ENCODE peak calls at places on chromosomes 6 and 20, in eight cellular contexts. G is A549, U is K562, C is HCT116, B is HepG2, A is GM23338, X is SK-N-SH, Q is GM12878. T is an unnamed sample. For H3K4me1, the result is how much of the 10 kb centered on the place peaks cover.

GRCh38 chr20:3121271-3121911 is 36.9 kb upstream of the AVP start:
- DNase-seq in G (no peak), U (no peak), C (no peak), B (no peak), A (no peak), X (no peak), Q (no peak), T (no peak)

GRCh38 chr6:5667737-5668136 is 339.0 kb downstream of the NRN1 start:
- DNase-seq in G (no peak), U (no peak), C (no peak), B (no peak), A (no peak), X (no peak), Q (no peak), T (no peak)

GRCh38 chr6:167572841-167573271 is 248.0 kb downstream of the TTLL2 start:
- DNase-seq in G (no peak), U (no peak), C (no peak), B (no peak), A (no peak), X (no peak), Q (no peak), T (no peak)

GRCh38 chr20:21719592-21720214 is 14.2 kb downstream of the PAX1 start:
- DNase-seq in G (peak), U (peak), C (peak), B (peak), A (peak), X (peak), Q (peak), T (peak)

GRCh38 chr6:114541794-114542193 is 199.0 kb upstream of the HS3ST5 start:
- DNase-seq in G (no peak), U (no peak), C (no peak), B (no peak), A (no peak), X (no peak), Q (no peak), T (no peak)

GRCh38 chr6:20211941-20212391 is 303 bp downstream of the MBOAT1 start:
- DNase-seq in G (peak), U (peak), C (no peak), B (no peak), A (peak), X (no peak), Q (no peak), T (no peak)

GRCh38 chr6:14540276-14540675 is 422.7 kb downstream of the CD83 start:
- DNase-seq in G (no peak), U (no peak), C (no peak), B (no peak), A (no peak), X (no peak), Q (no peak), T (no peak)

GRCh38 chr6:36912583-36912982 is 26.8 kb downstream of the C6orf89 start:
- DNase-seq in G (no peak), U (no peak), C (no peak), B (no peak), A (no peak), X (no peak), Q (peak), T (peak)

GRCh38 chr6:52595000-52595795 is 18.3 kb upstream of the TRAM2 start:
- DNase-seq in G (no peak), U (no peak), C (no peak), B (peak), A (peak), X (peak), Q (peak), T (no peak)

GRCh38 chr6:147063469-147064031 is 140.7 kb upstream of the STXBP5 start:
- DNase-seq in G (peak), U (no peak), C (peak), B (peak), A (no peak), X (no peak), Q (no peak), T (no peak)

GRCh38 chr6:15317934-15318902 is 72.3 kb downstream of the JARID2 start:
- DNase-seq in G (no peak), U (no peak), C (no peak), B (peak), A (no peak), X (no peak), Q (no peak), T (no peak)

GRCh38 chr6:20377623-20378265 is 23.9 kb upstream of the E2F3 start:
- DNase-seq in G (no peak), U (no peak), C (no peak), B (no peak), A (no peak), X (no peak), Q (no peak), T (no peak)

GRCh38 chr6:22068561-22069346 is 228.1 kb downstream of the PRL start:
- DNase-seq in G (no peak), U (no peak), C (no peak), B (no peak), A (no peak), X (no peak), Q (peak), T (no peak)

GRCh38 chr6:81785340-81785739 is 32.9 kb upstream of the TENT5A start:
- DNase-seq in G (no peak), U (no peak), C (no peak), B (no peak), A (no peak), X (no peak), Q (no peak), T (no peak)

GRCh38 chr6:113184291-113184690 is 672.9 kb upstream of the MARCKS start:
- DNase-seq in G (peak), U (no peak), C (no peak), B (no peak), A (no peak), X (no peak), Q (no peak), T (no peak)

GRCh38 chr20:43949741-43950618 is 35.3 kb downstream of the TOX2 start:
- DNase-seq in G (no peak), U (peak), C (no peak), B (no peak), A (no peak), X (peak), Q (peak), T (no peak)

GRCh38 chr6:1574895-1575212 is 34.9 kb upstream of the FOXC1 start:
- DNase-seq in G (no peak), U (no peak), C (no peak), B (no peak), A (peak), X (no peak), Q (no peak), T (no peak)

GRCh38 chr6:87558446-87558845 is 31.3 kb downstream of the RARS2 start:
- DNase-seq in G (no peak), U (no peak), C (no peak), B (no peak), A (no peak), X (no peak), Q (no peak), T (no peak)

GRCh38 chr20:62369508-62370114 is 2.5 kb upstream of the LAMA5 start:
- DNase-seq in G (peak), U (no peak), C (no peak), B (no peak), A (no peak), X (no peak), Q (no peak), T (no peak)

GRCh38 chr6:111564482-111564945 is 41.2 kb downstream of the TRAF3IP2 start:
- DNase-seq in G (no peak), U (no peak), C (no peak), B (no peak), A (no peak), X (no peak), Q (no peak), T (no peak)

GRCh38 chr6:33720998-33721397 is 9.5 kb upstream of the UQCC2 start:
- DNase-seq in G (no peak), U (no peak), C (no peak), B (no peak), A (no peak), X (no peak), Q (no peak), T (no peak)

GRCh38 chr6:11241793-11242201 is 9.3 kb upstream of the NEDD9 start:
- DNase-seq in G (no peak), U (peak), C (no peak), B (peak), A (peak), X (no peak), Q (no peak), T (no peak)

GRCh38 chr6:92559002-92559401 is 860.4 kb downstream of the EPHA7 start:
- DNase-seq in G (no peak), U (no peak), C (no peak), B (no peak), A (no peak), X (no peak), Q (no peak), T (no peak)

GRCh38 chr20:59145926-59146800 is 17.5 kb upstream of the ZNF831 start:
- DNase-seq in G (no peak), U (no peak), C (no peak), B (no peak), A (no peak), X (no peak), Q (no peak), T (no peak)

GRCh38 chr20:4297141-4297826 is 281.9 kb upstream of the RNF24 start:
- DNase-seq in G (no peak), U (no peak), C (no peak), B (peak), A (peak), X (no peak), Q (no peak), T (no peak)

GRCh38 chr6:84346372-84346771 is 118.9 kb upstream of the CEP162 start:
- DNase-seq in G (no peak), U (no peak), C (no peak), B (no peak), A (peak), X (peak), Q (no peak), T (no peak)

GRCh38 chr6:4889701-4890100 is 113.5 kb downstream of the CDYL start:
- DNase-seq in G (no peak), U (no peak), C (no peak), B (no peak), A (no peak), X (no peak), Q (no peak), T (no peak)

GRCh38 chr20:54733687-54734086 is 258.3 kb downstream of the DOK5 start:
- DNase-seq in G (no peak), U (no peak), C (no peak), B (no peak), A (no peak), X (no peak), Q (no peak), T (no peak)

GRCh38 chr20:25000268-25000801 is 7.8 kb upstream of the APMAP start:
- DNase-seq in G (peak), U (no peak), C (no peak), B (no peak), A (no peak), X (no peak), Q (no peak), T (no peak)

GRCh38 chr6:16355699-16356481 is 117.5 kb downstream of the GMPR start:
- DNase-seq in G (peak), U (no peak), C (no peak), B (no peak), A (peak), X (no peak), Q (no peak), T (no peak)

GRCh38 chr20:35111141-35111888 is 18.7 kb upstream of the TRPC4AP start:
- DNase-seq in G (no peak), U (no peak), C (no peak), B (no peak), A (no peak), X (no peak), Q (no peak), T (no peak)

GRCh38 chr20:61661025-61661424 is 404.7 kb downstream of the TAF4 start:
- DNase-seq in G (no peak), U (no peak), C (no peak), B (no peak), A (no peak), X (no peak), Q (no peak), T (no peak)

DNA sequence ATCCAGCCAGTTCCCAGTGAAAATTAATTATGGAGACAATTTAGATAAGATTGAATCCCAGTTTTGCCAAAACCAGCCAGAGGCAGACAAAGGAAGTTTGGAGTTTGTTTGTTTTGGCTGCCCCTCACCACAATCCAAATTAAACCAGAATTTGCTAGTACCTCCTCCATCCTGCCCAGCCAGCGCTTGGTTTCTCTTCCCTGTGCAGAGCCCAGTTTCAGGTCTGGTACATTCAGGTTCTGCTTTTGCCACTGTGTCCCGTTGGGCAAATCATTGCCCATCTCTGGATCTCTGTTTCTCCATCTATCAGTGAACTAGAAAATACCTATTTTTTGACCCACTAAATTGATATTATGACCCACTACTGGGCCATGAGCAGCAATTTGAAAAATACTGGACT is 26.4 kb downstream of the FOXP4 start:
- DNase-seq in G (no peak), U (no peak), C (no peak), B (no peak), A (no peak), X (no peak), Q (no peak), T (no peak)
- H3K4me1 ChIP-seq in G (under half), U (under half), C (under half), B (half or more), A (half or more), X (under half), Q (under half), T (under half)

GRCh38 chr20:50312002-50312681 is 121.5 kb downstream of the CEBPB start:
- DNase-seq in G (no peak), U (no peak), C (no peak), B (no peak), A (no peak), X (no peak), Q (no peak), T (no peak)

GRCh38 chr20:50312682-50313187 is 122.1 kb downstream of the CEBPB start:
- DNase-seq in G (peak), U (no peak), C (no peak), B (no peak), A (no peak), X (no peak), Q (no peak), T (no peak)

GRCh38 chr20:50310673-50311051 is 120.0 kb downstream of the CEBPB start:
- DNase-seq in G (no peak), U (no peak), C (no peak), B (no peak), A (no peak), X (no peak), Q (no peak), T (no peak)

GRCh38 chr20:50309764-50310672 is 119.4 kb downstream of the CEBPB start:
- DNase-seq in G (no peak), U (no peak), C (no peak), B (no peak), A (no peak), X (no peak), Q (no peak), T (no peak)

DNA sequence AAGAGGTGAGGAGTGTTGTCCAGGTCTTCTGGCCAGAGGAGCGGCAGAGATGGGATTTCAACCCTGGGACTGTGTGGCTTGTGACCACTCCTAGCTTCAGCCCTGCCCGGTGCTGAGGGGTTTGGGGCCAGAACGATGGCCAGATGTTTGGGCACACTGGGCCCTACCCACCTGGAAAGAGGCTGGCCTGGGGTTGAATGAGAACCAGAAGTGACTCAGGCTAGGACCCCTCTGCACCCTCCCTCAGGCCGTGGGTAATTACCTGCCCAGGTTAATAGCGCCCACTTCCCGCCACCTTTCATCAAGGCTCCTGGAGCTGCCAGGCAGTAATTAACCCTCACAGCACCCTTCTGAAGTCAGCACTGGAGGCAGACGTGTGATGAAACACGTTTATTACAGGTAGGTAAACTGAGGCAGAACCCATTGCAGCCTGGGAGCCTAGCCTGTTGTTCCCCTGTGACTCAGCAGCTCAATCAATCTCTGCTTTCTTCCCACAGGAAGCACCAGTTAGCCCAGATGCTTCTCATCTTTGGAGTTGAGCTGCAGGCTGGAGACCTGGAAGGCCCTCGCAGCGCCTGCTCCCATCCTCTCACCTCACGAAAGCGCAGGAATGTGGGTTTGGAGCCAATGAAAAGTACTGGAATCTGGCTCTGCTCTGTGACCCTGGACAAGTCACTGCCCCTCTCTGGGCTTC is 120.8 kb downstream of the CEBPB start:
- DNase-seq in G (no peak), U (no peak), C (no peak), B (no peak), A (no peak), X (no peak), Q (no peak), T (no peak)
- TF ChIP-seq CTCF in G (no peak), U (no peak), C (no peak), B (no peak), A (no peak), X (no peak), Q (no peak), T (no peak)

GRCh38 chr6:157313531-157314467 is 9.5 kb downstream of the TMEM242 start:
- DNase-seq in G (no peak), U (no peak), C (no peak), B (no peak), A (no peak), X (no peak), Q (no peak), T (no peak)
- TF ChIP-seq REST in G (no peak), U (no peak), C (no peak), B (no peak), A (no peak), X (no peak), Q (no peak), T (no peak)

GRCh38 chr6:166556871-166557322 is 29.6 kb downstream of the RAMACL start:
- DNase-seq in G (peak), U (no peak), C (peak), B (no peak), A (peak), X (no peak), Q (no peak), T (peak)
- H3K4me1 ChIP-seq in G (under half), U (under half), C (under half), B (under half), A (half or more), X (under half), Q (under half), T (under half)

GRCh38 chr20:48728042-48728837 is 99.6 kb downstream of the PREX1 start:
- DNase-seq in G (no peak), U (no peak), C (no peak), B (no peak), A (no peak), X (no peak), Q (no peak), T (no peak)
- TF ChIP-seq CTCF in G (no peak), U (no peak), C (no peak), B (no peak), A (no peak), X (no peak), Q (peak), T (no peak)

GRCh38 chr6:118387921-118388701 is 160.0 kb upstream of the PLN start:
- DNase-seq in G (peak), U (no peak), C (peak), B (no peak), A (no peak), X (no peak), Q (no peak), T (peak)
- TF ChIP-seq REST in G (no peak), U (no peak), C (no peak), B (no peak), A (no peak), X (no peak), Q (no peak), T (no peak)

DNA sequence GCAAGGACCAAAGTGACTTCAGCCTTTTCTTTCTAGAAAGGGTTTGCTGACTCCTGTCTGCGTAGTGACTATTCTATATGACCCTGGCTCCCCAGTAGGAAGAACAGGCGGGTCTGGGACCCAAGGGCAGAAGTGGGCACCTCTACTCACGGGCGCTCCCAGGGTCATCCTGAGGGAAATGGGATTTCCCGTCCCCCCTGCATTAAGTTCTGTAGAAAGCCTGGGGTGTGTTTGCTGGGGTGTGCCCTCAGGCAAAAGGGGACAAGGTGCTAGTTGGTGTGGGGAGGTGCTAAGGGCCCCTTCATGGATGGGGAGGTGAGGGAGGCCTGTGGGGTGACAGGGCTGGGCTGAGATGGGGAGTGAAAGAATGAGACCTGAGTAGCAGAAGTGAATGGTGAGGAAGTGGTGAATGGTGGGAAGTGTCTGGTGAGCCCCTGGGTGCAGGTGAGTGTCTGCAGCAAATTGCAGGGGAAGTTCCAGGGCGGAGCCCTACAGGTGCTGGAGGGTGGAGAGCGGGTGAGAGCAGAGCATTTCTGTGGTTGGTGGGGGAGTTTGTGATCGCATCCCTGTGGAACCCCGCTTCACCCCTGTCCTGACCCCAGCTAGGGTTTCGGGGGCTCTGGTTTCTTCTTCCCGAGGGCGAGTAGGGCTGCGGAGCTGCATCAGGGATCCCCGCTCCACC is 21.1 kb downstream of the RAET1L start:
- DNase-seq in G (no peak), U (no peak), C (no peak), B (no peak), A (no peak), X (no peak), Q (no peak), T (no peak)
- H3K4me1 ChIP-seq in G (under half), U (under half), C (under half), B (under half), A (under half), X (under half), Q (under half), T (under half)

GRCh38 chr6:168615837-168616236 is 174.9 kb downstream of the SMOC2 start:
- DNase-seq in G (no peak), U (no peak), C (no peak), B (no peak), A (no peak), X (no peak), Q (no peak), T (no peak)

GRCh38 chr6:168612586-168612985 is 171.6 kb downstream of the SMOC2 start:
- DNase-seq in G (no peak), U (no peak), C (no peak), B (no peak), A (no peak), X (no peak), Q (no peak), T (no peak)

GRCh38 chr6:168619560-168620314 is 178.8 kb downstream of the SMOC2 start:
- DNase-seq in G (no peak), U (no peak), C (no peak), B (no peak), A (no peak), X (no peak), Q (no peak), T (no peak)

GRCh38 chr6:168618546-168619315 is 177.7 kb downstream of the SMOC2 start:
- DNase-seq in G (no peak), U (no peak), C (no peak), B (no peak), A (no peak), X (no peak), Q (no peak), T (no peak)

GRCh38 chr6:168616807-168617756 is 176.1 kb downstream of the SMOC2 start:
- DNase-seq in G (peak), U (no peak), C (no peak), B (no peak), A (peak), X (peak), Q (no peak), T (no peak)
- TF ChIP-seq CTCF in G (no peak), U (no peak), C (peak), B (peak), A (peak), X (no peak), Q (no peak), T (no peak)

GRCh38 chr6:165052561-165053500 is 256.6 kb downstream of the C6orf118 start:
- DNase-seq in G (no peak), U (no peak), C (no peak), B (no peak), A (no peak), X (no peak), Q (no peak), T (no peak)
- TF ChIP-seq REST in G (no peak), U (no peak), C (no peak), B (no peak), A (no peak), X (no peak), Q (no peak), T (no peak)

T was measured in Panc1.